ENCODE peak calls at places on chromosomes 16 and 17, in five cellular contexts. D is brain microvascular endothelial cell, K is H1, A is skeletal muscle cell, X is cardiac fibroblast. E is an unnamed sample.
A peak's percentile ranks its signal among the peaks of the same experiment; 100 is the strongest.

GRCh38 chr16:16092925-16093624 is 130.2 kb downstream of the ABCC6 start:
- DNase-seq in A (peak; percentile 34), K (no peak), D (peak; percentile 17), X (peak; percentile 76), E (no peak)

GRCh38 chr17:55660171-55660886 is 62.3 kb downstream of the TMEM100 start:
- DNase-seq in X (no peak), D (no peak), A (peak; percentile 86), K (no peak), E (peak; percentile 67)

GRCh38 chr17:50277357-50277754 is 3.1 kb downstream of the TMEM92 start:
- DNase-seq in K (no peak), D (no peak), A (no peak), X (no peak), E (no peak)

GRCh38 chr17:79183221-79184158 is 108.9 kb downstream of the ENGASE start:
- DNase-seq in A (no peak), D (no peak), K (no peak), X (no peak), E (no peak)

GRCh38 chr16:75787421-75787820 is 61.1 kb upstream of the CPHXL start:
- DNase-seq in K (no peak), D (no peak), X (no peak), A (no peak), E (no peak)

GRCh38 chr17:83171661-83172060 is 92.3 kb downstream of the METRNL start:
- DNase-seq in X (no peak), D (no peak), K (no peak), A (no peak), E (no peak)

GRCh38 chr16:28610595-28611270 is 889 bp upstream of the SULT1A1 start:
- DNase-seq in A (no peak), D (no peak), K (no peak), X (no peak), E (no peak)

GRCh38 chr16:2365895-2366294 is 25.4 kb upstream of the ABCA3 start:
- DNase-seq in X (peak; percentile 70), A (peak; percentile 72), D (peak; percentile 81), K (no peak), E (peak; percentile 58)

GRCh38 chr16:89565506-89566372 is 5.3 kb downstream of the RPL13 start:
- DNase-seq in K (no peak), D (peak; percentile 37), X (peak; percentile 46), A (no peak), E (no peak)

GRCh38 chr16:2022723-2023097 is 3.1 kb downstream of the NPW start:
- DNase-seq in A (no peak), X (peak; percentile 68), D (peak; percentile 23), K (no peak), E (no peak)

GRCh38 chr17:81097134-81097942 is 62.4 kb downstream of the BAIAP2 start:
- DNase-seq in D (peak; percentile 80), A (peak; percentile 57), K (peak; percentile 38), X (peak; percentile 87), E (peak; percentile 69)

GRCh38 chr16:22206847-22207714 is 1.0 kb downstream of the EEF2K start:
- DNase-seq in D (no peak), X (peak; percentile 89), A (no peak), K (no peak), E (no peak)

GRCh38 chr16:11255737-11256656 is at the start of gene SOCS1:
- DNase-seq in D (peak; percentile 74), X (peak; percentile 94), A (peak; percentile 45), K (peak; percentile 59), E (peak; percentile 62)

GRCh38 chr17:64992325-64992802 is 64.2 kb downstream of the GNA13 start:
- DNase-seq in D (peak; percentile 18), X (no peak), K (no peak), A (no peak), E (no peak)

GRCh38 chr16:20952144-20952797 is 51.7 kb downstream of the LYRM1 start:
- DNase-seq in A (no peak), X (no peak), D (no peak), K (no peak), E (no peak)

GRCh38 chr17:43676471-43676870 is 14.7 kb upstream of the MEOX1 start:
- DNase-seq in X (peak; percentile 29), D (no peak), A (no peak), K (no peak), E (peak; percentile 56)

GRCh38 chr16:24692854-24693253 is 36.6 kb upstream of the TNRC6A start:
- DNase-seq in K (no peak), X (no peak), D (no peak), A (no peak), E (no peak)

GRCh38 chr16:71788578-71788977 is 20.1 kb downstream of the AP1G1 start:
- DNase-seq in D (no peak), X (no peak), A (no peak), K (no peak), E (no peak)

GRCh38 chr16:79422061-79422460 is 178.5 kb downstream of the MAF start:
- DNase-seq in K (no peak), X (no peak), D (no peak), A (no peak), E (no peak)

GRCh38 chr16:7651803-7652570 is 319.3 kb downstream of the RBFOX1 start:
- DNase-seq in K (no peak), A (no peak), D (no peak), X (no peak), E (no peak)

GRCh38 chr17:61411944-61412859 is 12.6 kb downstream of the TBX2 start:
- DNase-seq in D (peak; percentile 54), K (no peak), X (peak; percentile 83), A (no peak), E (peak; percentile 63)

GRCh38 chr16:88531931-88532433 is 38.2 kb upstream of the ZC3H18 start:
- DNase-seq in X (no peak), A (no peak), K (no peak), D (no peak), E (no peak)

GRCh38 chr16:89048087-89048729 is 45.4 kb upstream of the ACSF3 start:
- DNase-seq in X (no peak), A (no peak), D (no peak), K (no peak), E (no peak)

GRCh38 chr16:12141556-12141955 is 165.0 kb downstream of the SNX29 start:
- DNase-seq in A (no peak), D (no peak), X (no peak), K (no peak), E (no peak)

GRCh38 chr16:13436641-13437423 is 483.1 kb upstream of the ERCC4 start:
- DNase-seq in K (no peak), A (no peak), X (no peak), D (no peak), E (peak; percentile 28)

GRCh38 chr16:3582276-3583165 is 5.3 kb upstream of the NLRC3 start:
- DNase-seq in K (no peak), A (no peak), D (no peak), X (no peak), E (no peak)

GRCh38 chr16:12898556-12898955 is 2.8 kb upstream of the SHISA9 start:
- DNase-seq in D (no peak), A (no peak), X (no peak), K (no peak), E (no peak)

GRCh38 chr17:79053251-79053925 is 21.2 kb upstream of the ENGASE start:
- DNase-seq in D (no peak), K (no peak), A (no peak), X (no peak), E (no peak)